ENCODE peak calls at places on chromosomes 12 and 14, in ten cellular contexts. One of them, this sample, is unnamed. For H3K4me1, the result is how much of the 10 kb centered on the place peaks cover.

GRCh38 chr12:98998697-98999299 is 353.7 kb downstream of the APAF1 start:
- DNase-seq in tibial nerve: no peak
- DNase-seq in A549: peak
- DNase-seq in sigmoid colon: no peak
- DNase-seq in H1: no peak
- DNase-seq in transverse colon: no peak
- DNase-seq in stomach: no peak
- DNase-seq in suprapubic skin: no peak
- DNase-seq in SK-N-SH: peak
- DNase-seq in upper lobe of left lung: no peak
- DNase-seq in this sample: no peak

GRCh38 chr14:41022932-41023331 is 583.7 kb upstream of the LRFN5 start:
- DNase-seq in tibial nerve: no peak
- DNase-seq in A549: no peak
- DNase-seq in sigmoid colon: no peak
- DNase-seq in H1: no peak
- DNase-seq in transverse colon: no peak
- DNase-seq in stomach: no peak
- DNase-seq in suprapubic skin: no peak
- DNase-seq in SK-N-SH: no peak
- DNase-seq in upper lobe of left lung: no peak
- DNase-seq in this sample: no peak

GRCh38 chr12:112518336-112518735 is 99.6 kb downstream of the PTPN11 start:
- DNase-seq in tibial nerve: no peak
- DNase-seq in A549: no peak
- DNase-seq in sigmoid colon: no peak
- DNase-seq in H1: no peak
- DNase-seq in transverse colon: no peak
- DNase-seq in stomach: no peak
- DNase-seq in suprapubic skin: no peak
- DNase-seq in SK-N-SH: no peak
- DNase-seq in upper lobe of left lung: no peak
- DNase-seq in this sample: no peak

GRCh38 chr14:54881761-54882401 is 20.7 kb downstream of the GCH1 start:
- DNase-seq in tibial nerve: peak
- DNase-seq in A549: no peak
- DNase-seq in sigmoid colon: no peak
- DNase-seq in H1: no peak
- DNase-seq in transverse colon: no peak
- DNase-seq in stomach: no peak
- DNase-seq in suprapubic skin: no peak
- DNase-seq in SK-N-SH: no peak
- DNase-seq in upper lobe of left lung: no peak
- DNase-seq in this sample: no peak

GRCh38 chr12:123942277-123942653 is 30.4 kb downstream of the CCDC92 start:
- DNase-seq in tibial nerve: no peak
- DNase-seq in A549: no peak
- DNase-seq in sigmoid colon: no peak
- DNase-seq in H1: no peak
- DNase-seq in transverse colon: no peak
- DNase-seq in stomach: no peak
- DNase-seq in suprapubic skin: no peak
- DNase-seq in SK-N-SH: no peak
- DNase-seq in upper lobe of left lung: no peak
- DNase-seq in this sample: no peak

GRCh38 chr14:101228949-101229541 is 325.5 kb upstream of the RTL1 start:
- DNase-seq in tibial nerve: no peak
- DNase-seq in A549: peak
- DNase-seq in sigmoid colon: no peak
- DNase-seq in H1: no peak
- DNase-seq in transverse colon: no peak
- DNase-seq in stomach: no peak
- DNase-seq in suprapubic skin: peak
- DNase-seq in SK-N-SH: peak
- DNase-seq in upper lobe of left lung: no peak
- DNase-seq in this sample: peak

GRCh38 chr14:56268653-56269052 is 150.4 kb downstream of the PELI2 start:
- DNase-seq in tibial nerve: no peak
- DNase-seq in A549: no peak
- DNase-seq in sigmoid colon: no peak
- DNase-seq in H1: no peak
- DNase-seq in transverse colon: no peak
- DNase-seq in stomach: no peak
- DNase-seq in suprapubic skin: no peak
- DNase-seq in SK-N-SH: no peak
- DNase-seq in upper lobe of left lung: no peak
- DNase-seq in this sample: no peak

GRCh38 chr14:96263347-96264199 is 7.6 kb downstream of the BDKRB1 start:
- DNase-seq in tibial nerve: no peak
- DNase-seq in A549: no peak
- DNase-seq in sigmoid colon: peak
- DNase-seq in H1: no peak
- DNase-seq in transverse colon: peak
- DNase-seq in stomach: no peak
- DNase-seq in suprapubic skin: no peak
- DNase-seq in SK-N-SH: no peak
- DNase-seq in upper lobe of left lung: peak
- DNase-seq in this sample: no peak

GRCh38 chr12:93751864-93752610 is 74.9 kb downstream of the CRADD start:
- DNase-seq in tibial nerve: no peak
- DNase-seq in A549: no peak
- DNase-seq in sigmoid colon: no peak
- DNase-seq in H1: no peak
- DNase-seq in transverse colon: no peak
- DNase-seq in stomach: no peak
- DNase-seq in suprapubic skin: no peak
- DNase-seq in SK-N-SH: no peak
- DNase-seq in upper lobe of left lung: no peak
- DNase-seq in this sample: no peak

GRCh38 chr14:105528197-105528858 is 1.9 kb downstream of the TMEM121 start:
- DNase-seq in tibial nerve: peak
- DNase-seq in A549: peak
- DNase-seq in sigmoid colon: peak
- DNase-seq in H1: no peak
- DNase-seq in transverse colon: peak
- DNase-seq in stomach: peak
- DNase-seq in suprapubic skin: peak
- DNase-seq in SK-N-SH: peak
- DNase-seq in upper lobe of left lung: peak
- DNase-seq in this sample: peak

GRCh38 chr12:109558374-109559199 is 14.7 kb downstream of the MMAB start:
- DNase-seq in tibial nerve: no peak
- DNase-seq in A549: no peak
- DNase-seq in sigmoid colon: no peak
- DNase-seq in H1: no peak
- DNase-seq in transverse colon: peak
- DNase-seq in stomach: no peak
- DNase-seq in suprapubic skin: no peak
- DNase-seq in SK-N-SH: no peak
- DNase-seq in upper lobe of left lung: peak
- DNase-seq in this sample: no peak

GRCh38 chr14:51451561-51451960 is 200.1 kb upstream of the FRMD6 start:
- DNase-seq in tibial nerve: no peak
- DNase-seq in A549: no peak
- DNase-seq in sigmoid colon: no peak
- DNase-seq in H1: no peak
- DNase-seq in transverse colon: no peak
- DNase-seq in stomach: no peak
- DNase-seq in suprapubic skin: no peak
- DNase-seq in SK-N-SH: no peak
- DNase-seq in upper lobe of left lung: no peak
- DNase-seq in this sample: no peak

GRCh38 chr14:101209594-101209993 is 306.1 kb upstream of the RTL1 start:
- DNase-seq in tibial nerve: no peak
- DNase-seq in A549: no peak
- DNase-seq in sigmoid colon: no peak
- DNase-seq in H1: no peak
- DNase-seq in transverse colon: no peak
- DNase-seq in stomach: no peak
- DNase-seq in suprapubic skin: no peak
- DNase-seq in SK-N-SH: no peak
- DNase-seq in upper lobe of left lung: no peak
- DNase-seq in this sample: no peak

GRCh38 chr12:18224745-18225144 is 36.6 kb upstream of the PIK3C2G start:
- DNase-seq in tibial nerve: no peak
- DNase-seq in A549: peak
- DNase-seq in sigmoid colon: no peak
- DNase-seq in H1: peak
- DNase-seq in transverse colon: no peak
- DNase-seq in stomach: no peak
- DNase-seq in suprapubic skin: no peak
- DNase-seq in SK-N-SH: peak
- DNase-seq in upper lobe of left lung: no peak
- DNase-seq in this sample: no peak

GRCh38 chr12:44357476-44357875 is 518.6 kb downstream of the NELL2 start:
- DNase-seq in tibial nerve: no peak
- DNase-seq in A549: no peak
- DNase-seq in sigmoid colon: no peak
- DNase-seq in H1: no peak
- DNase-seq in transverse colon: no peak
- DNase-seq in stomach: no peak
- DNase-seq in suprapubic skin: no peak
- DNase-seq in SK-N-SH: no peak
- DNase-seq in upper lobe of left lung: no peak
- DNase-seq in this sample: no peak

GRCh38 chr12:132423251-132424117 is 66.5 kb upstream of the FBRSL1 start:
- DNase-seq in tibial nerve: no peak
- DNase-seq in A549: peak
- DNase-seq in sigmoid colon: no peak
- DNase-seq in H1: no peak
- DNase-seq in transverse colon: no peak
- DNase-seq in stomach: no peak
- DNase-seq in suprapubic skin: no peak
- DNase-seq in SK-N-SH: peak
- DNase-seq in upper lobe of left lung: peak
- DNase-seq in this sample: no peak
- H3K4me1 ChIP-seq in tibial nerve: under half
- H3K4me1 ChIP-seq in A549: under half
- H3K4me1 ChIP-seq in sigmoid colon: under half
- H3K4me1 ChIP-seq in H1: under half
- H3K4me1 ChIP-seq in transverse colon: under half
- H3K4me1 ChIP-seq in stomach: under half
- H3K4me1 ChIP-seq in suprapubic skin: under half
- H3K4me1 ChIP-seq in SK-N-SH: under half
- H3K4me1 ChIP-seq in upper lobe of left lung: under half
- H3K4me1 ChIP-seq in this sample: under half

GRCh38 chr14:22630486-22630885 is 13.7 kb downstream of the OR6J1 start:
- DNase-seq in tibial nerve: no peak
- DNase-seq in A549: no peak
- DNase-seq in sigmoid colon: no peak
- DNase-seq in H1: no peak
- DNase-seq in transverse colon: no peak
- DNase-seq in stomach: no peak
- DNase-seq in suprapubic skin: no peak
- DNase-seq in SK-N-SH: no peak
- DNase-seq in upper lobe of left lung: no peak
- DNase-seq in this sample: no peak

GRCh38 chr14:22627506-22628263 is 16.5 kb downstream of the OR6J1 start:
- DNase-seq in tibial nerve: no peak
- DNase-seq in A549: no peak
- DNase-seq in sigmoid colon: no peak
- DNase-seq in H1: no peak
- DNase-seq in transverse colon: no peak
- DNase-seq in stomach: no peak
- DNase-seq in suprapubic skin: no peak
- DNase-seq in SK-N-SH: no peak
- DNase-seq in upper lobe of left lung: no peak
- DNase-seq in this sample: no peak

GRCh38 chr14:22626590-22626989 is 17.6 kb downstream of the OR6J1 start:
- DNase-seq in tibial nerve: no peak
- DNase-seq in A549: no peak
- DNase-seq in sigmoid colon: no peak
- DNase-seq in H1: no peak
- DNase-seq in transverse colon: no peak
- DNase-seq in stomach: no peak
- DNase-seq in suprapubic skin: no peak
- DNase-seq in SK-N-SH: no peak
- DNase-seq in upper lobe of left lung: no peak
- DNase-seq in this sample: no peak

GRCh38 chr14:22629357-22629756 is 14.8 kb downstream of the OR6J1 start:
- DNase-seq in tibial nerve: no peak
- DNase-seq in A549: no peak
- DNase-seq in sigmoid colon: no peak
- DNase-seq in H1: no peak
- DNase-seq in transverse colon: no peak
- DNase-seq in stomach: no peak
- DNase-seq in suprapubic skin: no peak
- DNase-seq in SK-N-SH: no peak
- DNase-seq in upper lobe of left lung: no peak
- DNase-seq in this sample: no peak

DNA sequence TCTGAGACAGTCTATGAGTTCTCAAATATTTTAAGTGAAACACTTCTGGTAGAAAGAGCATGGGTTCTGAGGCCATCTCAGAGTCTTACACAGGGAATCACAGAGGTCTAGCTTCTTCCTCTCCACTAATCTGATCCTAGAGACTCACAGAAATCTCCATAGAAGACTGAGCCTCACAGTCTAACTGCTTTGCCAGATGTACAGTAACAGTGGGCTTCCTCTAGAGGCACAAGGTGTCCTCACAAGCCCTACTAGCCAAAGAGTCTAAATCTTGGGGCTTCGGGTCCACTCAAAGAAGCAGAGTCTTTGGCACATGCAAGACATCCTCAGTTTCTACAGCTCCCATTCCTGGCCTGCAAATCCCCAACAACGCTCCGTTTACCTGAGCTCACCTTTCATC is 14.1 kb downstream of the OR6J1 start:
- DNase-seq in tibial nerve: no peak
- DNase-seq in A549: no peak
- DNase-seq in sigmoid colon: no peak
- DNase-seq in H1: no peak
- DNase-seq in transverse colon: no peak
- DNase-seq in stomach: no peak
- DNase-seq in suprapubic skin: no peak
- DNase-seq in SK-N-SH: no peak
- DNase-seq in upper lobe of left lung: no peak
- DNase-seq in this sample: no peak
- H3K27ac ChIP-seq in tibial nerve: no peak
- H3K27ac ChIP-seq in A549: no peak
- H3K27ac ChIP-seq in sigmoid colon: no peak
- H3K27ac ChIP-seq in H1: no peak
- H3K27ac ChIP-seq in transverse colon: no peak
- H3K27ac ChIP-seq in stomach: no peak
- H3K27ac ChIP-seq in suprapubic skin: no peak
- H3K27ac ChIP-seq in SK-N-SH: no peak
- H3K27ac ChIP-seq in upper lobe of left lung: no peak
- H3K27ac ChIP-seq in this sample: no peak

GRCh38 chr12:6058481-6059161 is 65.8 kb downstream of the VWF start:
- DNase-seq in tibial nerve: no peak
- DNase-seq in A549: no peak
- DNase-seq in sigmoid colon: no peak
- DNase-seq in H1: no peak
- DNase-seq in transverse colon: no peak
- DNase-seq in stomach: no peak
- DNase-seq in suprapubic skin: no peak
- DNase-seq in SK-N-SH: no peak
- DNase-seq in upper lobe of left lung: no peak
- DNase-seq in this sample: no peak
- TF ChIP-seq EP300 in tibial nerve: no peak
- TF ChIP-seq EP300 in A549: no peak
- TF ChIP-seq EP300 in sigmoid colon: no peak
- TF ChIP-seq EP300 in H1: no peak
- TF ChIP-seq EP300 in transverse colon: no peak
- TF ChIP-seq EP300 in stomach: no peak
- TF ChIP-seq EP300 in suprapubic skin: no peak
- TF ChIP-seq EP300 in SK-N-SH: no peak
- TF ChIP-seq EP300 in upper lobe of left lung: no peak
- TF ChIP-seq EP300 in this sample: no peak

GRCh38 chr14:35404246-35404495 is 378 bp downstream of the NFKBIA start:
- DNase-seq in tibial nerve: no peak
- DNase-seq in A549: no peak
- DNase-seq in sigmoid colon: no peak
- DNase-seq in H1: no peak
- DNase-seq in transverse colon: no peak
- DNase-seq in stomach: no peak
- DNase-seq in suprapubic skin: no peak
- DNase-seq in SK-N-SH: no peak
- DNase-seq in upper lobe of left lung: no peak
- DNase-seq in this sample: no peak
- H3K4me1 ChIP-seq in tibial nerve: under half
- H3K4me1 ChIP-seq in A549: half or more
- H3K4me1 ChIP-seq in sigmoid colon: under half
- H3K4me1 ChIP-seq in H1: under half
- H3K4me1 ChIP-seq in transverse colon: under half
- H3K4me1 ChIP-seq in stomach: under half
- H3K4me1 ChIP-seq in suprapubic skin: half or more
- H3K4me1 ChIP-seq in SK-N-SH: under half
- H3K4me1 ChIP-seq in upper lobe of left lung: under half
- H3K4me1 ChIP-seq in this sample: under half